ENCODE peak calls at places on chromosome 14, in five cellular contexts. A is natural killer cell, R is psoas muscle, I is GM23338, Y is transverse colon. S is an unnamed sample.

GRCh38 chr14:45891417-45892080 is 638.5 kb upstream of the MIS18BP1 start:
- DNase-seq in Y (peak; percentile 73), A (no peak), R (no peak), I (peak; percentile 58), S (no peak)

GRCh38 chr14:75183225-75183624 is 6.8 kb upstream of the TMED10 start:
- DNase-seq in A (no peak), I (no peak), Y (no peak), R (no peak), S (no peak)

GRCh38 chr14:76236172-76237130 is 84.7 kb downstream of the GPATCH2L start:
- DNase-seq in A (no peak), I (no peak), Y (no peak), R (no peak), S (no peak)

GRCh38 chr14:97441740-97442362 is 644.7 kb downstream of the VRK1 start:
- DNase-seq in I (no peak), A (no peak), Y (no peak), R (no peak), S (no peak)

GRCh38 chr14:55869397-55870049 is 248.7 kb upstream of the PELI2 start:
- DNase-seq in A (no peak), R (no peak), Y (no peak), I (no peak), S (no peak)

GRCh38 chr14:76760331-76761197 is 704 bp upstream of the VASH1 start:
- DNase-seq in R (no peak), I (no peak), A (no peak), Y (no peak), S (no peak)

GRCh38 chr14:90784621-90785270 is 31.5 kb downstream of the TTC7B start:
- DNase-seq in I (no peak), Y (no peak), A (no peak), R (no peak), S (no peak)

GRCh38 chr14:50425816-50426215 is 29.1 kb upstream of the CDKL1 start:
- DNase-seq in I (no peak), R (no peak), A (no peak), Y (no peak), S (no peak)

GRCh38 chr14:61898568-61898967 is 136.3 kb downstream of the SNAPC1 start:
- DNase-seq in A (no peak), I (no peak), R (no peak), Y (no peak), S (no peak)

GRCh38 chr14:105533811-105534498 is 7.6 kb downstream of the TMEM121 start:
- DNase-seq in R (no peak), I (no peak), A (no peak), Y (no peak), S (no peak)

GRCh38 chr14:70707138-70708038 is 65.7 kb downstream of the TTC9 start:
- DNase-seq in Y (no peak), A (no peak), I (peak; percentile 30), R (no peak), S (no peak)

GRCh38 chr14:96213871-96214465 is 9.3 kb downstream of the BDKRB2 start:
- DNase-seq in A (no peak), R (no peak), Y (no peak), I (no peak), S (no peak)

GRCh38 chr14:21068521-21069387 is 1.4 kb upstream of the ARHGEF40 start:
- DNase-seq in R (peak; percentile 52), Y (peak; percentile 71), I (peak; percentile 88), A (no peak), S (no peak)

GRCh38 chr14:94702629-94703028 is 67.3 kb downstream of the GSC start:
- DNase-seq in Y (no peak), I (no peak), A (no peak), R (no peak), S (no peak)

GRCh38 chr14:35361141-35361480 is 43.4 kb downstream of the NFKBIA start:
- DNase-seq in Y (no peak), I (no peak), A (no peak), R (no peak), S (no peak)

GRCh38 chr14:23208286-23208685 is 24.8 kb upstream of the SLC7A8 start:
- DNase-seq in I (no peak), R (no peak), A (no peak), Y (no peak), S (no peak)

GRCh38 chr14:77190977-77191376 is 9.4 kb downstream of the TMEM63C start:
- DNase-seq in A (no peak), Y (no peak), I (peak; percentile 40), R (no peak), S (no peak)

GRCh38 chr14:105989746-105990302 is 463.4 kb downstream of the TMEM121 start:
- DNase-seq in Y (no peak), A (no peak), I (no peak), R (no peak), S (no peak)

GRCh38 chr14:96584199-96584906 is 82.2 kb downstream of the PAPOLA start:
- DNase-seq in Y (peak; percentile 27), A (no peak), I (peak; percentile 90), R (no peak), S (no peak)

GRCh38 chr14:56949828-56950227 is 139.5 kb upstream of the OTX2 start:
- DNase-seq in A (no peak), Y (peak; percentile 11), I (no peak), R (no peak), S (no peak)

GRCh38 chr14:69077841-69078240 is 75.1 kb downstream of the DCAF5 start:
- DNase-seq in Y (no peak), R (no peak), A (no peak), I (no peak), S (no peak)

GRCh38 chr14:95319312-95320075 is at the start of gene CLMN:
- DNase-seq in I (peak; percentile 73), R (peak; percentile 43), A (no peak), Y (peak; percentile 61), S (peak; percentile 67)

GRCh38 chr14:90393966-90394365 is 2.9 kb upstream of the CALM1 start:
- DNase-seq in I (no peak), Y (no peak), R (no peak), A (no peak), S (no peak)

DNA sequence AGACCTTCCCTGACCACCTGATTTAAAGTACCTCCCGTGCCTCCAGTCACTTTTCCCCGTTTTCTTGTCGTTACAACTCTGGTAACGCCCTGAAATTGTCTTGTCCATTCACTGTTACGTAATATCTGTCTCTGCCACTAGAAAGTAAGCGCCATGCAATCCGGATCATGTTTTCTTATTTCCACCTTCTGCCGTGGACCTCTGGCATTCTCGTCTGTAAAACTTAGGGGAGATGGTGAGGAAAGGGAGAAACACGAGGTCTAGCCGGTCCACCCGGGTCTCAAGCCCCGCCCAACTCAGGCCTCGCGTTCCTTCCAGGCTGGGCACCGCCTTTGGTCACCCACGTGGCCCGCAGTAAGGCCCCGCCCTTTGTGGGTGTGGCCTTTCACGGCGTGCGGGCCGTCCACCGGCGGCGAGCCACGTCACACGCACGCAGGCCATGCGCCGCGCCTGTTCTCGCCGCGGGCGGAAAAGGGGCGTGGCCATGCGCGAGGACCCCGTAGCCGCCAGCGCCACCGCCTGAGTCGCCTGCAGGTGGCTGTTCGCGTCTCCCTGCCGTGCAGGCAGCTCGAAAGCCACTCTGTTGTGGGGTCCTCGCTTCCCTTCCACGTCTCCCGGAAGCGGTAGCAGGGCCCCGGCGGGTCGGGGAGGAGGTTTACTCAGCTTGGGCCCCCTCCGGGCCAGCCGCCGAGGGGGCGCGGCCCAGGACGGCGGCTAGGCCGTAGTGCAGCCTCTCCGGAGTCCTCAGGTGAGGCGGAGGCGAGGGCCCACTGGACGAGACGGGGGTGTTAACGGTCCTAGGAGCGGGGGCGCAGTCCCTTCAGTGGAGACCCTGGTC is at the start of gene GOLGA5:
- DNase-seq in Y (peak; percentile 99), A (peak; percentile 99), I (peak; percentile 97), R (peak; percentile 97), S (peak; percentile 98)
- TF ChIP-seq CTCF in Y (no peak), A (no peak), I (no peak), R (peak; percentile 11), S (no peak)

GRCh38 chr14:63130531-63130930 is 73.7 kb upstream of the RHOJ start:
- DNase-seq in Y (no peak), A (no peak), R (no peak), I (no peak), S (no peak)

GRCh38 chr14:63134801-63135200 is 69.4 kb upstream of the RHOJ start:
- DNase-seq in I (peak; percentile 48), A (no peak), Y (no peak), R (no peak), S (no peak)
- TF ChIP-seq CTCF in I (peak; percentile 79), A (no peak), Y (no peak), R (no peak), S (no peak)

DNA sequence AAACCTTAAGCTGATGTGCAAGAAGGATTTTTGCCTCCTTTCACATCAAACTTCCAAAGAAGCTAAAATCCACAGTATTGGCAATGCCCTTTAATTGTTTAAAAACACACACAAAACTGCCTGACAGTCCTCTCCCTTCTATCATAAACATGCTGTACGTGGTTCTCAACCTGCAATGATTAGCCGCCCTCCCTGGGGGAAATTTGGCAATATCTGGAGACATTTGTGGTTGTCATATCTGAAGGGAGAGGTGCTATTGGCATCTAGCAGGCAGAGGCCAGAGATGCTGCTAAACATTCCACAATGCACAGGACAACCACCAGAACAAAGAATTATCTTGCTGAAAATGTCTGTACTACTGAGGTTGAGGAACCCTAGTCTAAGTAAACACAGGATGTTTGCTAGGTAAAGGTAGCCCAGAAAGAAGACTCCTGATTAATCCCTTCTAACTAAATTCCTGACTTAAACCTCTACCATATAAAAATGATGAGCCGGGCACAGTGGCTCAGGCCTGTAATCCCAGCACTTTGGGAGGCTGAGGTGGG is 1.2 kb downstream of the ACOT6 start:
- DNase-seq in I (no peak), A (no peak), Y (no peak), R (no peak), S (no peak)
- TF ChIP-seq CTCF in I (no peak), A (no peak), Y (no peak), R (no peak), S (no peak)

GRCh38 chr14:31283153-31283552 is 75.6 kb upstream of the HECTD1 start:
- DNase-seq in I (no peak), R (no peak), Y (no peak), A (no peak), S (no peak)

GRCh38 chr14:31287294-31287972 is 79.8 kb upstream of the HECTD1 start:
- DNase-seq in R (no peak), A (no peak), I (no peak), Y (no peak), S (no peak)

GRCh38 chr14:31291210-31291609 is 83.6 kb upstream of the HECTD1 start:
- DNase-seq in Y (no peak), I (no peak), A (no peak), R (no peak), S (no peak)

GRCh38 chr14:31283568-31284252 is 76.1 kb upstream of the HECTD1 start:
- DNase-seq in Y (no peak), A (no peak), R (no peak), I (no peak), S (no peak)

DNA sequence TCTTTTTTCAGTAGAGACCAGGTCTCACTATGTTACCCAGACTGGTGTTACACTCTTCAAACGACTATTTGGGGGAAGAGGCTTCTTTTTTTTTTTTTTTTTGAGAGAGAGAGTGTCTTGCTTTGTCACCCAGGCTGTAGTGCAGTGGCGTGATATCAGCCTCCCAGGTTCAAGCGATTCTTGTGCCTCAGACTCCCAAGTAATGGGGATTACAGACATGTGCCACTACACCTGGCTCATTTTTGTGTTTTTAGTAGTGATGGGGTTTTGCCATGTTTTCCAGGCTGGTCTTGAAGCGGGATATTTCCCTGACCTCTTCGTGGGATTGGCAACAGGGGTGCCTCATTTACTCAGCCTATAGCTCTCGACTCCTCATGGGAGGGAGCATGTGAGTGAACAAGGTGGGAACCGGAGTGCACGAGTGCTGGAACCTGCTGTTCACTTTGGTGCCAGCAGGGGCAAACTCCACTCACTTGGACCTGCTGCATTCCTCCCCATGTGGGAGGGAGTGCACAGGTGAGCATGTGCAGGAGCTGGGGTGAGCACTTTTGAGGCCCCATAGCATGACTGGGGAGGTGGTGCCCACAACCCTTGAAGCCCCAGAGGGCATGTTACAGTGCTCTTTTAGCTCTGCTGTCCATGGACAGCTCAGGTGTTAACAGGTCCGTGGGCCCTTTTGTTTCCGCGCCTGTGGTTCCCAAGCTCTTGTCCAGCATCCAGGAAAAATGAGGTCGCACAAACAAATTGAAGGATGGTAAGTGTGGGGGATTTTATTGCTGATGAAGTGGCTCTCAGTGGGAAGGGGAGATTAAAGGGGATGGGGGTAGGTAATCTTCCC is 79.1 kb upstream of the HECTD1 start:
- DNase-seq in A (no peak), Y (no peak), I (peak; percentile 57), R (no peak), S (no peak)
- TF ChIP-seq CTCF in A (peak; percentile 19), Y (peak; percentile 38), I (peak; percentile 49), R (peak; percentile 24), S (peak; percentile 64)

S was measured in CD14-positive monocyte.